ENCODE peak calls at places on chromosomes 6 and 20, in four cellular contexts. M, S, H and P are unnamed samples. For H3K36me3, the result is how much of the 10 kb centered on the place peaks cover.

GRCh38 chr20:19223640-19224039 is 11.2 kb downstream of the SLC24A3 start:
- DNase-seq in M (no peak), S (no peak), H (no peak), P (no peak)

GRCh38 chr6:30615219-30615957 is 1.7 kb downstream of the PPP1R10 start:
- DNase-seq in M (peak), S (peak), H (peak), P (peak)

GRCh38 chr20:8515810-8516435 is 383.9 kb downstream of the PLCB1 start:
- DNase-seq in M (no peak), S (no peak), H (no peak), P (no peak)

GRCh38 chr20:61980647-61981583 is 84.8 kb downstream of the TAF4 start:
- DNase-seq in M (no peak), S (peak), H (no peak), P (no peak)

GRCh38 chr20:49482621-49483017 is at the start of gene KCNB1:
- DNase-seq in M (peak), S (peak), H (peak), P (peak)

GRCh38 chr6:152135755-152136448 is 328.4 kb downstream of the ESR1 start:
- DNase-seq in M (no peak), S (no peak), H (no peak), P (no peak)

GRCh38 chr6:134372603-134373281 is 54.8 kb upstream of the SGK1 start:
- DNase-seq in M (peak), S (peak), H (peak), P (no peak)

GRCh38 chr20:56698749-56699148 is 69.6 kb downstream of the TFAP2C start:
- DNase-seq in M (no peak), S (no peak), H (no peak), P (no peak)

GRCh38 chr6:162921062-162921461 is 193.3 kb downstream of the PACRG start:
- DNase-seq in M (no peak), S (no peak), H (no peak), P (no peak)

GRCh38 chr6:20438462-20439070 is 36.9 kb downstream of the E2F3 start:
- DNase-seq in M (no peak), S (no peak), H (no peak), P (no peak)

GRCh38 chr20:22333885-22334545 is 250.4 kb downstream of the FOXA2 start:
- DNase-seq in M (peak), S (peak), H (peak), P (peak)

GRCh38 chr20:36717657-36718056 is 28.2 kb downstream of the NDRG3 start:
- DNase-seq in M (no peak), S (no peak), H (peak), P (peak)

GRCh38 chr6:160461641-160462040 is 113.5 kb downstream of the SLC22A3 start:
- DNase-seq in M (no peak), S (no peak), H (no peak), P (no peak)

GRCh38 chr6:35047265-35048011 is 93.7 kb downstream of the TCP11 start:
- DNase-seq in M (no peak), S (no peak), H (peak), P (no peak)

GRCh38 chr6:17984822-17985660 is 2.4 kb downstream of the KIF13A start:
- DNase-seq in M (no peak), S (no peak), H (no peak), P (no peak)

GRCh38 chr20:62710886-62711702 is 2.5 kb downstream of the NTSR1 start:
- DNase-seq in M (no peak), S (peak), H (peak), P (no peak)

GRCh38 chr6:29947292-29947980 is 5.1 kb downstream of the HLA-A start:
- DNase-seq in M (no peak), S (no peak), H (no peak), P (no peak)

DNA sequence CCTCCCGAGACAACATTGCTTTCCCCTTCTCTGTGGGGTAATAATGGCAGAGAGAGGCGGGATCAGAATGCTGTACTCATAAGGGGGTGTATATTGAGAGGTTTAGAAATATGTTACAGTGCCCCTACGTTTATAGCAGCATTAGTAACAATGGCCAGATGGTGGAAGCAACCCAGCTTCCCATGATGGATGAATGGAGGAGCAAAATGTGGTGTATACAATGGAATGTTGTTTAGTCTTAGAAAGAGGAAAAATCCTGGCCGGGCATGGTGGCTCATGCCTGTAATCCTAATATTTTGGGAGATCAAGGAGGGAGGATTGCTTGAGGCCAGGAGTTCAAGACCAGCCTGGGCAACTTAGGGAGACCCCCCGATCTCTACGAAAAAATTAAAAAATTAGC is 12.9 kb downstream of the BANF2 start:
- DNase-seq in M (no peak), S (no peak), H (no peak), P (no peak)
- H3K4me3 ChIP-seq in M (no peak), S (no peak), H (no peak), P (no peak)

GRCh38 chr20:34427784-34428183 is 64.7 kb downstream of the ITCH start:
- DNase-seq in M (no peak), S (no peak), H (no peak), P (no peak)
- H3K36me3 ChIP-seq in M (under half), S (half or more), H (under half), P (under half)

GRCh38 chr6:47080083-47080596 is 38.0 kb upstream of the ADGRF1 start:
- DNase-seq in M (no peak), S (no peak), H (no peak), P (no peak)
- TF ChIP-seq CTCF in M (no peak), S (no peak), H (no peak), P (no peak)

DNA sequence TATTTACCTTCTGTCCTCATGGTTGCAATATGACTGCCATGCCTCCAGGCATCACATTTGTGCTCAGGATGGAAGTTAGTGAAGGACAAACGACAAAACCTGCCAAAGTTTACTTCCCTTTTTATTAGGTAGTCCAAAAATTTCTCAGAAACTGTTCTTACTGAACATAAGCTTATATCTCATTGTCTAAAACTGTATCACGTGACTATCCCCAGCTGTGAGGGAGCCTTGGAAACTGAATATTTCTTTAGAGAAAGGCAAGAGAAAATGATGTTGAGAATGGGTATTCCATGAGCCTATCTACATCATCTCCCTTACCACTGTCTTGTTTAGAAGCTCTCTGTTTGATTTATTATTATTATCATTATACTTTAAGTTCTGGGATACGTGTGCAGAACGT is 303.6 kb upstream of the PRND start:
- DNase-seq in M (no peak), S (no peak), H (no peak), P (no peak)
- H3K4me3 ChIP-seq in M (no peak), S (no peak), H (no peak), P (no peak)

GRCh38 chr6:143498428-143498827 is 13.1 kb downstream of the FUCA2 start:
- DNase-seq in M (no peak), S (no peak), H (no peak), P (no peak)

GRCh38 chr6:143501851-143502250 is 9.7 kb downstream of the FUCA2 start:
- DNase-seq in M (no peak), S (no peak), H (no peak), P (no peak)

GRCh38 chr6:143496974-143497373 is 14.5 kb downstream of the FUCA2 start:
- DNase-seq in M (no peak), S (no peak), H (no peak), P (no peak)
- H3K36me3 ChIP-seq in M (under half), S (half or more), H (under half), P (under half)

GRCh38 chr20:44959896-44960852 is at the start of gene TOMM34:
- DNase-seq in M (peak), S (peak), H (peak), P (peak)
- TF ChIP-seq CTCF in M (no peak), S (no peak), H (no peak), P (peak)

GRCh38 chr6:36598739-36599318 is 4.7 kb downstream of the SRSF3 start:
- DNase-seq in M (no peak), S (no peak), H (peak), P (no peak)

GRCh38 chr6:36598326-36598725 is 4.2 kb downstream of the SRSF3 start:
- DNase-seq in M (no peak), S (no peak), H (peak), P (no peak)

GRCh38 chr6:36599791-36600209 is 5.6 kb downstream of the SRSF3 start:
- DNase-seq in M (no peak), S (peak), H (no peak), P (no peak)

GRCh38 chr6:36603222-36604089 is 9.3 kb downstream of the SRSF3 start:
- DNase-seq in M (no peak), S (no peak), H (no peak), P (no peak)

DNA sequence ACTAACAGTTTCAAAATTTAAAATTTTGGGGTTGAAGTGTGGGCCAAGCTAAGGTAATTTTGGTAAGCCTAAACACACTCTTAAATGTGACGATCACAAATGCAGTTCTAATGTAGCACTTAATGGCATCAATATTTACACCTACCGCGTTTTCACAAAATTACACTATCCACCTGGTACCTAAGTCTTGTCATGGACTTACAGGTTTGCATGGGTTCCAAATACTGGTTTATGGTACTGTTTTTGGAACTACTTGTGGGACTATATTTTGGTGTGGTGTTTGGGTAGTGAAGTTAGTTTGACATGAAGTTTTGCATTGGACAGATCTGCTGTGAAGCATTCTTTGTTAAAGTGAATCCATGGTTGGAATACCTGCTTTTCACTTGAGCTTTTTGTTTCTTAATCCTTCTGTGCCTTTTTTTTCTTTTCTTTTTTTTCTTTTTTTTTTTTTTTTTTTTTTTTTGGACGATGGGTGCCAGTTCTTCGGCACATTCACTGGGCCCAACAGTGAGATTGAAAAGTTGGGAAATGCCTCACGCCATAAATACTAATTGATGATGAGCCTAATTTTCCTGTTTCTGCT is 6.5 kb downstream of the SRSF3 start:
- DNase-seq in M (no peak), S (no peak), H (no peak), P (no peak)
- H3K4me3 ChIP-seq in M (no peak), S (no peak), H (no peak), P (no peak)

GRCh38 chr6:157550114-157550989 is 169.4 kb downstream of the ZDHHC14 start:
- DNase-seq in M (no peak), S (no peak), H (no peak), P (no peak)

GRCh38 chr6:157552171-157552747 is 171.3 kb downstream of the ZDHHC14 start:
- DNase-seq in M (no peak), S (no peak), H (no peak), P (no peak)

GRCh38 chr6:157552956-157553485 is 172.0 kb downstream of the ZDHHC14 start:
- DNase-seq in M (no peak), S (no peak), H (no peak), P (no peak)

GRCh38 chr6:157549468-157549745 is 168.4 kb downstream of the ZDHHC14 start:
- DNase-seq in M (no peak), S (no peak), H (no peak), P (no peak)

DNA sequence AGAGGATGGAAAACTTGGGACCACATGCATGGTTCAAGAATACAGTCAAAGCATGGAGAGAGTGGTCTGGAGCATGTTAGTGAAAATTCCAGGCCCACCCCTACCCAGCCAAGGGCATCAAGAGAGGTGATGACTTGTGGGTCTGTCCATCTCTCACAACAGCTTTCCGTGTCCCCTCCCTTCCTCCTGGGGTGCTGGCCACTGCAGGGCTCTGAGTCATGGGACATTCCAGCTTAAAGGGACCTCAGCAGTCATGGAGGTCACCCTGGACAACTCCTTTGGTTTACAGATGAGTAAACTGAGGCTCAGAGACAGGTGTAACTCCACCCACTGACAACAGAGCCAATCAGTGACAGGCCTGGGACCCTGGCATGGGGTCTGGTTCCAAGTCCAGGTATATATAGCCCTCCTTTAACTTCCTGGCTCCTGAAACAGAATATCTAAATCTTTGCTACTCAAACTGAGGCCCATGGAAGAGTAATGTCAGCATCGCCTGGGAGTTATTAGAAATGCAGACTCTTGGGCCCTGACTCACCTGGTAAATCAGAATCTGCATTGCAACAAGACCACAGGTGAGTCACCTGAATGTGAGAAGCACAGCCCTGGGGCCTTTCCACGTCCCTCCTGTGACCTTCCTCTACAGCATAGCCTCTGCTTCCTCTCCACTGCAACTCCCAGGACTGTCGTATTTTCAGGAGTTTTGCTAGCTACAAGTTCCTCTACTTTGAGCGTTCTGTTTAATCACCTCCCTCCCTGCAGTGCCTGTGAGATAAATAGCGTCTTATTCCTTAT is 170.2 kb downstream of the ZDHHC14 start:
- DNase-seq in M (no peak), S (no peak), H (no peak), P (no peak)
- H3K36me3 ChIP-seq in M (under half), S (under half), H (under half), P (under half)

GRCh38 chr6:16872543-16873230 is 111.4 kb upstream of the ATXN1 start:
- DNase-seq in M (no peak), S (no peak), H (no peak), P (no peak)
- TF ChIP-seq CTCF in M (no peak), S (no peak), H (no peak), P (no peak)

GRCh38 chr6:165663736-165664552 is 903 bp upstream of the PDE10A start:
- DNase-seq in M (no peak), S (no peak), H (no peak), P (no peak)
- H3K4me3 ChIP-seq in M (no peak), S (peak), H (no peak), P (peak)